ENCODE peak calls at places on chromosomes 5 and 9, in five cellular contexts. M is fibroblast of lung, N is left ventricle myocardium inferior, D is endodermal cell, E is GM23248. U is an unnamed sample. For H3K4me1 and H3K36me3, the result is how much of the 10 kb centered on the place peaks cover.

GRCh38 chr5:179079165-179079987 is 19.2 kb downstream of the ZNF354C start:
- DNase-seq in E (peak), M (no peak), D (no peak), N (no peak), U (no peak)

GRCh38 chr5:138353550-138353893 is 1.0 kb downstream of the KDM3B start:
- DNase-seq in D (no peak), N (no peak), M (no peak), E (peak), U (no peak)

GRCh38 chr5:33227746-33228145 is 213.0 kb upstream of the TARS1 start:
- DNase-seq in M (peak), D (no peak), E (no peak), N (no peak), U (no peak)

GRCh38 chr5:119367502-119368237 is 11.9 kb downstream of the TNFAIP8 start:
- DNase-seq in D (no peak), M (peak), N (no peak), E (peak), U (no peak)

GRCh38 chr9:12740845-12741244 is 34.0 kb upstream of the LURAP1L start:
- DNase-seq in E (peak), N (no peak), M (peak), D (no peak), U (no peak)

GRCh38 chr5:76583163-76584047 is 39.8 kb downstream of the F2RL2 start:
- DNase-seq in E (peak), M (peak), D (no peak), N (no peak), U (no peak)

GRCh38 chr5:38807570-38808461 is 38.0 kb upstream of the OSMR start:
- DNase-seq in N (no peak), E (peak), M (peak), D (no peak), U (no peak)

GRCh38 chr5:179475211-179475840 is 75.0 kb upstream of the RUFY1 start:
- DNase-seq in N (no peak), E (no peak), M (no peak), D (no peak), U (no peak)

GRCh38 chr9:136847065-136847826 is 2.0 kb upstream of the PHPT1 start:
- DNase-seq in D (peak), N (peak), M (peak), E (peak), U (peak)

GRCh38 chr9:18826248-18826647 is 206.8 kb downstream of the SAXO1 start:
- DNase-seq in M (no peak), N (no peak), E (no peak), D (peak), U (no peak)

GRCh38 chr5:159824188-159825153 is 91.8 kb upstream of the ADRA1B start:
- DNase-seq in N (no peak), E (peak), M (no peak), D (no peak), U (no peak)

GRCh38 chr5:28374492-28374934 is 1336.1 kb upstream of the CDH9 start:
- DNase-seq in D (no peak), M (peak), E (no peak), N (no peak), U (peak)

GRCh38 chr5:173640166-173640804 is 23.8 kb upstream of the BOD1 start:
- DNase-seq in E (no peak), N (no peak), D (peak), M (no peak), U (no peak)

GRCh38 chr5:138502121-138502520 is 36.8 kb downstream of the EGR1 start:
- DNase-seq in E (peak), N (no peak), D (no peak), M (peak), U (no peak)

GRCh38 chr5:53170748-53171349 is 61.3 kb upstream of the MOCS2 start:
- DNase-seq in N (no peak), D (peak), M (peak), E (peak), U (no peak)

GRCh38 chr5:163880307-163880706 is 374.9 kb downstream of the MAT2B start:
- DNase-seq in E (no peak), D (no peak), M (peak), N (no peak), U (no peak)

GRCh38 chr5:179279347-179280094 is 65.7 kb downstream of the ADAMTS2 start:
- DNase-seq in E (no peak), D (no peak), N (no peak), M (no peak), U (no peak)

GRCh38 chr5:65264420-65264819 is 217.3 kb downstream of the ADAMTS6 start:
- DNase-seq in E (no peak), M (peak), N (no peak), D (no peak), U (no peak)

GRCh38 chr5:178123987-178124925 is 6.6 kb upstream of the RMND5B start:
- DNase-seq in E (no peak), M (no peak), D (peak), N (no peak), U (no peak)

GRCh38 chr9:135499326-135500070 is 984 bp upstream of the MRPS2 start:
- DNase-seq in M (peak), N (peak), E (peak), D (peak), U (peak)

GRCh38 chr9:113574381-113575262 is 111.1 kb downstream of the RGS3 start:
- DNase-seq in D (peak), E (peak), N (peak), M (peak), U (no peak)

GRCh38 chr5:167998148-167998767 is 293.2 kb upstream of the WWC1 start:
- DNase-seq in E (peak), N (no peak), D (no peak), M (peak), U (no peak)

GRCh38 chr9:23784962-23785361 is 41.1 kb downstream of the ELAVL2 start:
- DNase-seq in D (no peak), M (no peak), E (no peak), N (no peak), U (no peak)

GRCh38 chr5:6686501-6686900 is 26.7 kb upstream of the TENT4A start:
- DNase-seq in D (no peak), E (no peak), M (no peak), N (no peak), U (no peak)

GRCh38 chr9:110918316-110919054 is 119.8 kb downstream of the LPAR1 start:
- DNase-seq in M (peak), D (no peak), E (peak), N (no peak), U (no peak)

GRCh38 chr9:75979362-75979761 is 88.9 kb downstream of the PCSK5 start:
- DNase-seq in M (no peak), N (no peak), E (peak), D (peak), U (peak)

GRCh38 chr5:55063899-55064298 is 38.5 kb upstream of the GZMA start:
- DNase-seq in N (no peak), E (peak), M (peak), D (no peak), U (no peak)

GRCh38 chr9:114156311-114156657 is 947 bp downstream of the COL27A1 start:
- DNase-seq in E (peak), D (no peak), M (no peak), N (no peak), U (no peak)

GRCh38 chr5:165404917-165405316 is 1899.5 kb downstream of the MAT2B start:
- DNase-seq in N (no peak), E (no peak), D (no peak), M (no peak), U (no peak)

GRCh38 chr9:108550111-108550510 is 305.7 kb downstream of the ACTL7B start:
- DNase-seq in N (no peak), E (peak), M (peak), D (no peak), U (no peak)

GRCh38 chr5:23208959-23209431 is 298.4 kb upstream of the PRDM9 start:
- DNase-seq in D (peak), M (no peak), N (no peak), E (peak), U (peak)

GRCh38 chr5:60488466-60489130 is 211.4 kb downstream of the DEPDC1B start:
- DNase-seq in N (no peak), D (no peak), E (no peak), M (peak), U (no peak)

GRCh38 chr9:35277649-35278359 is 116.0 kb downstream of the UNC13B start:
- DNase-seq in D (no peak), E (peak), M (peak), N (no peak), U (no peak)

GRCh38 chr5:93579561-93580386 is 1.2 kb downstream of the NR2F1-AS1 start:
- DNase-seq in D (peak), M (peak), N (no peak), E (peak), U (peak)

GRCh38 chr5:93162201-93162654 is 418.8 kb downstream of the NR2F1-AS1 start:
- DNase-seq in D (no peak), M (peak), E (peak), N (no peak), U (peak)

GRCh38 chr5:66680804-66681203 is 84.6 kb downstream of the MAST4 start:
- DNase-seq in D (no peak), M (no peak), E (no peak), N (no peak), U (no peak)

GRCh38 chr9:131480258-131480657 is 22.5 kb upstream of the POMT1 start:
- DNase-seq in M (no peak), N (no peak), D (no peak), E (no peak), U (no peak)

GRCh38 chr9:114035845-114036785 is 42.0 kb downstream of the AMBP start:
- DNase-seq in E (no peak), M (no peak), N (no peak), D (peak), U (peak)

GRCh38 chr5:38258319-38259061 is at the start of gene EGFLAM:
- DNase-seq in N (peak), D (peak), M (peak), E (peak), U (peak)

GRCh38 chr9:127548352-127548878 is 63.7 kb upstream of the STXBP1 start:
- DNase-seq in D (no peak), M (no peak), N (no peak), E (no peak), U (no peak)
- H3K4me1 ChIP-seq in D (under half), M (under half), N (half or more), E (under half), U (under half)

DNA sequence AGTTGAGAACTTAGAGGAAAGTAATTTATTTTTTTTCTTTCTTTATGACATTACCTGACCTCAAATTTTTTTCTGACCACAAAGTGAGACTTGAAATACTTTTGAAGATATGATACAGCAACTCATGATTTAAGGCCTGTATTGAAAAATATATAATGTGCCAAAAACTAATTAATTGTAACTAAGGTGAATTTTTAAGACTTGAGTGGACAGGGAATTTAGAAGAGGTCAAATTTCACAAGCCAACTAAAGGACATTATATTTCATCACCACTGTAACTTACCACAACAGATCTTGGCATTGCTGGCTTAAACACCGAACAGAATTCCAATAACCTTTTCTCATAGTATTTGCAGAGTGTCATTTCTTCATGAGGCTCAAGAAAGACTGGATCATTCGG is 1.8 kb downstream of the CCNH start:
- DNase-seq in M (peak), D (no peak), N (no peak), E (peak), U (no peak)
- H3K4me3 ChIP-seq in M (peak), D (peak), N (peak), E (peak), U (peak)

GRCh38 chr5:71452876-71453275 is 2.6 kb upstream of the BDP1 start:
- DNase-seq in D (no peak), E (no peak), M (no peak), N (no peak), U (no peak)

GRCh38 chr5:71455427-71456361 is at the start of gene BDP1:
- DNase-seq in M (peak), N (peak), E (peak), D (peak), U (peak)

GRCh38 chr5:71457106-71457505 is 1.7 kb downstream of the BDP1 start:
- DNase-seq in N (no peak), M (no peak), D (no peak), E (no peak), U (no peak)

GRCh38 chr5:71456362-71456743 is 902 bp downstream of the BDP1 start:
- DNase-seq in N (no peak), D (no peak), M (no peak), E (peak), U (no peak)

DNA sequence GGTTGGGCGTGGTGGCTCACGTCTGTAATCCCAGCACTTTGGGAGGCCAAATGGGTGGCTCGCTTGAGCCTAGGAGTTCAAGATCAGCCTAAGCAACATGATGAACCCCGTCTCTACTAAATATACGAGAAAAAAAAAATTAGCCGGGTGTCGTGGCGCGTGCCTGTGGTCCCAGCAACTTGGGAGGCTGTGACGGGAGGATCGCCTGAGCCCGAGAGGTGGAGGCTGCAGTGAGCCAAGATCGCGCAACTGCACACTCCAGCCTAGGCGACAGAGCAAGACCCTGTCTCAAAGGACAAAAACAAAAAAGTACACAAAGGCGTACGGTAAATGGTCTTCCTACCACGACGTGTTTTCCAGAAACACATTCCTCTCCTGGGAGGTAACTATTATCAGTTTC is 538 bp upstream of the BDP1 start:
- DNase-seq in M (no peak), D (no peak), E (no peak), N (no peak), U (no peak)
- H3K36me3 ChIP-seq in M (under half), D (under half), E (under half), N (under half), U (under half)

GRCh38 chr9:133770076-133770777 is 32.1 kb upstream of the SARDH start:
- DNase-seq in D (peak), E (no peak), N (no peak), M (no peak), U (peak)

GRCh38 chr9:133768371-133768858 is 30.3 kb upstream of the SARDH start:
- DNase-seq in E (no peak), N (no peak), M (no peak), D (peak), U (peak)

GRCh38 chr9:133768859-133769510 is 30.8 kb upstream of the SARDH start:
- DNase-seq in E (no peak), D (peak), N (no peak), M (no peak), U (no peak)

GRCh38 chr9:133767625-133768024 is 29.5 kb upstream of the SARDH start:
- DNase-seq in N (no peak), E (no peak), M (no peak), D (no peak), U (no peak)

GRCh38 chr9:133769511-133770075 is 31.4 kb upstream of the SARDH start:
- DNase-seq in E (no peak), M (no peak), D (peak), N (no peak), U (no peak)
- H3K4me1 ChIP-seq in E (under half), M (under half), D (under half), N (under half), U (under half)

GRCh38 chr9:95316274-95316673 is 1.2 kb downstream of the FANCC start:
- DNase-seq in N (no peak), D (no peak), E (no peak), M (no peak), U (no peak)
- H3K4me3 ChIP-seq in N (peak), D (peak), E (peak), M (peak), U (peak)

GRCh38 chr9:121326924-121327613 is 43.0 kb downstream of the STOM start:
- DNase-seq in N (no peak), D (no peak), E (no peak), M (no peak), U (no peak)
- H3K36me3 ChIP-seq in N (half or more), D (under half), E (under half), M (under half), U (under half)

DNA sequence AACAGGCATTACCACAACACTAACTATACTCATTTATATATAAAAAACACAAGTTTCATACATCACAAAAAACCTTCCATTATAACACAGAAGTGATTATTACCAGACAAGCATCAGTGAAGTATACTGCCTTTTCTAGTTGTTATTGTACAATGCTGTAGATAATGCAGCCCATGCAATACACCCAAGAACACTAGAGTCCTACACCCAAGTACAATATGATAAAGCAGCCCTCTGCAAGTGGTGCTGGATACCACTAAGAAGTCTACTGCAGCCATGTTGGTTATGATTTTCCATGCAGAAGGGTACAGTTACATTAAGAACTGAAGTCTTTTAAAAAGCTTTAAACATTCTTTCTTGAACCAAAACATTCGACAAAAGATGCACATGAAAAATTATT is 10.3 kb downstream of the ZFAND5 start:
- DNase-seq in E (no peak), M (no peak), N (no peak), D (no peak), U (no peak)
- H3K4me1 ChIP-seq in E (half or more), M (under half), N (half or more), D (under half), U (half or more)

GRCh38 chr5:143207058-143207457 is 196.4 kb downstream of the NR3C1 start:
- DNase-seq in M (no peak), E (no peak), D (no peak), N (no peak), U (no peak)

GRCh38 chr5:143208781-143209510 is 194.5 kb downstream of the NR3C1 start:
- DNase-seq in E (peak), M (peak), D (no peak), N (no peak), U (no peak)

GRCh38 chr5:143206194-143207053 is 197.1 kb downstream of the NR3C1 start:
- DNase-seq in E (no peak), D (no peak), M (no peak), N (no peak), U (no peak)

GRCh38 chr5:143208365-143208641 is 195.2 kb downstream of the NR3C1 start:
- DNase-seq in N (no peak), M (no peak), D (no peak), E (no peak), U (no peak)

DNA sequence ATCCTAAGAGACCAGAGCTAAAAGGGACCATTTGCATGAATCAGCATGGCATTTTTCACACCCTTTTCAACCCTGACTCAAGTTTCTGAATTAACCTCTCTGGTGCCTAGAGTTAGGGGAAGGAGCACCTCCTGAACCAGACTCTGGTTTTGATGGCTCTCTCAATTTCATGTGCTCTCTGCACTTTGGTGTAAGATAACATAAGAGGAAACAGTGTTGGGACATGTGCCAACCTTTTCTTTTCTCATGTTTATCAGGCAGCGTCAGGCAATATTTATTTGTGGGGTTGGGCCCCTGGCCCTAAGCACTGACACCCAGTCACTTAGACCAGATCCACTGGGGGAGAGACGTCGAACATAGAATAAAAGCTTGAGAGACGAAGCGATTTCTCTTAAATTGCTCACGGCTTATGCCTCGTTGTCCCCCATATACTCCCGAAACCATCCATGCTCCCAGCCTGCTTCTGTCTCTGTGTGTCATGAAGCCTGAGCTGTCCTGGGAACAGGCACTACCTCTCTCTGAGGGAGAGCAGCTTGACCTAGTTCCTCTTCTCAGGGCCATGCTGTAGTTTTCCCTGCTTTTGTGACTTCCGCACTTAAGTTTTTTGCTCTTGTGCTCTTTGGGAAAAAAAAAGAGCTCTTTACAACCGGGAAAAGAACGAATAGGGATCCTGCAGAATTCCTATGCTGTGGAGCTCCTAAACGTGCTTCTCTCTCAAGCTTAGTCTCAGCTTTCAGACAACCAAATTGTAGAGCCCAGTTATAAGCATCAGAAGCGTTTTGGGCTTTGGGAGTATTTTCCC is 195.7 kb downstream of the NR3C1 start:
- DNase-seq in N (no peak), E (no peak), M (no peak), D (no peak), U (no peak)
- H3K4me3 ChIP-seq in N (no peak), E (no peak), M (no peak), D (no peak), U (no peak)

U was measured in HAP-1.